ENCODE peak calls at places on chromosomes 6 and 20, in nine cellular contexts. One of them, this sample, is unnamed. For H3K36me3, the result is how much of the 10 kb centered on the place peaks cover.

GRCh38 chr6:3231213-3232016 is 4.0 kb upstream of the TUBB2B start:
- DNase-seq in brain microvascular endothelial cell: peak
- DNase-seq in A673: peak
- DNase-seq in psoas muscle: peak
- DNase-seq in stomach: peak
- DNase-seq in CD4-positive, alpha-beta memory T cell: no peak
- DNase-seq in Karpas-422: no peak
- DNase-seq in H7: peak
- DNase-seq in effector memory CD4-positive, alpha-beta T cell: no peak
- DNase-seq in this sample: peak

GRCh38 chr6:154301086-154301625 is 55.4 kb downstream of the IPCEF1 start:
- DNase-seq in brain microvascular endothelial cell: no peak
- DNase-seq in A673: no peak
- DNase-seq in psoas muscle: no peak
- DNase-seq in stomach: no peak
- DNase-seq in CD4-positive, alpha-beta memory T cell: no peak
- DNase-seq in Karpas-422: no peak
- DNase-seq in H7: no peak
- DNase-seq in effector memory CD4-positive, alpha-beta T cell: no peak
- DNase-seq in this sample: no peak

GRCh38 chr6:71194730-71195129 is 93.9 kb upstream of the OGFRL1 start:
- DNase-seq in brain microvascular endothelial cell: peak
- DNase-seq in A673: peak
- DNase-seq in psoas muscle: no peak
- DNase-seq in stomach: no peak
- DNase-seq in CD4-positive, alpha-beta memory T cell: no peak
- DNase-seq in Karpas-422: no peak
- DNase-seq in H7: no peak
- DNase-seq in effector memory CD4-positive, alpha-beta T cell: no peak
- DNase-seq in this sample: no peak

GRCh38 chr6:170152111-170152926 is 138.6 kb downstream of the DLL1 start:
- DNase-seq in brain microvascular endothelial cell: no peak
- DNase-seq in A673: no peak
- DNase-seq in psoas muscle: peak
- DNase-seq in stomach: peak
- DNase-seq in CD4-positive, alpha-beta memory T cell: no peak
- DNase-seq in Karpas-422: no peak
- DNase-seq in H7: no peak
- DNase-seq in effector memory CD4-positive, alpha-beta T cell: no peak
- DNase-seq in this sample: peak

GRCh38 chr6:157194643-157195042 is 128.7 kb downstream of the TMEM242 start:
- DNase-seq in brain microvascular endothelial cell: peak
- DNase-seq in A673: no peak
- DNase-seq in psoas muscle: no peak
- DNase-seq in stomach: no peak
- DNase-seq in CD4-positive, alpha-beta memory T cell: no peak
- DNase-seq in Karpas-422: no peak
- DNase-seq in H7: no peak
- DNase-seq in effector memory CD4-positive, alpha-beta T cell: no peak
- DNase-seq in this sample: no peak

GRCh38 chr6:142975272-142975805 is 30.4 kb upstream of the HIVEP2 start:
- DNase-seq in brain microvascular endothelial cell: no peak
- DNase-seq in A673: no peak
- DNase-seq in psoas muscle: no peak
- DNase-seq in stomach: no peak
- DNase-seq in CD4-positive, alpha-beta memory T cell: no peak
- DNase-seq in Karpas-422: no peak
- DNase-seq in H7: peak
- DNase-seq in effector memory CD4-positive, alpha-beta T cell: no peak
- DNase-seq in this sample: no peak

GRCh38 chr6:150134280-150134920 is 8.4 kb upstream of the PPP1R14C start:
- DNase-seq in brain microvascular endothelial cell: no peak
- DNase-seq in A673: no peak
- DNase-seq in psoas muscle: no peak
- DNase-seq in stomach: no peak
- DNase-seq in CD4-positive, alpha-beta memory T cell: no peak
- DNase-seq in Karpas-422: no peak
- DNase-seq in H7: no peak
- DNase-seq in effector memory CD4-positive, alpha-beta T cell: no peak
- DNase-seq in this sample: no peak

GRCh38 chr20:1934162-1934561 is 39.0 kb downstream of the SIRPA start:
- DNase-seq in brain microvascular endothelial cell: no peak
- DNase-seq in A673: no peak
- DNase-seq in psoas muscle: no peak
- DNase-seq in stomach: no peak
- DNase-seq in CD4-positive, alpha-beta memory T cell: no peak
- DNase-seq in Karpas-422: no peak
- DNase-seq in H7: no peak
- DNase-seq in effector memory CD4-positive, alpha-beta T cell: no peak
- DNase-seq in this sample: peak

GRCh38 chr20:37366749-37367148 is 20.8 kb downstream of the SRC start:
- DNase-seq in brain microvascular endothelial cell: no peak
- DNase-seq in A673: no peak
- DNase-seq in psoas muscle: no peak
- DNase-seq in stomach: no peak
- DNase-seq in CD4-positive, alpha-beta memory T cell: no peak
- DNase-seq in Karpas-422: no peak
- DNase-seq in H7: no peak
- DNase-seq in effector memory CD4-positive, alpha-beta T cell: no peak
- DNase-seq in this sample: no peak

GRCh38 chr6:44498436-44498835 is 110.9 kb downstream of the CDC5L start:
- DNase-seq in brain microvascular endothelial cell: no peak
- DNase-seq in A673: no peak
- DNase-seq in psoas muscle: no peak
- DNase-seq in stomach: no peak
- DNase-seq in CD4-positive, alpha-beta memory T cell: no peak
- DNase-seq in Karpas-422: no peak
- DNase-seq in H7: no peak
- DNase-seq in effector memory CD4-positive, alpha-beta T cell: no peak
- DNase-seq in this sample: no peak

GRCh38 chr6:2976571-2977085 is 5.3 kb upstream of the SERPINB6 start:
- DNase-seq in brain microvascular endothelial cell: peak
- DNase-seq in A673: no peak
- DNase-seq in psoas muscle: no peak
- DNase-seq in stomach: no peak
- DNase-seq in CD4-positive, alpha-beta memory T cell: no peak
- DNase-seq in Karpas-422: no peak
- DNase-seq in H7: no peak
- DNase-seq in effector memory CD4-positive, alpha-beta T cell: no peak
- DNase-seq in this sample: peak

GRCh38 chr6:53312355-53312754 is 36.4 kb downstream of the ELOVL5 start:
- DNase-seq in brain microvascular endothelial cell: no peak
- DNase-seq in A673: no peak
- DNase-seq in psoas muscle: no peak
- DNase-seq in stomach: no peak
- DNase-seq in CD4-positive, alpha-beta memory T cell: no peak
- DNase-seq in Karpas-422: no peak
- DNase-seq in H7: no peak
- DNase-seq in effector memory CD4-positive, alpha-beta T cell: no peak
- DNase-seq in this sample: no peak

GRCh38 chr6:72787521-72788031 is 165.7 kb downstream of the KCNQ5 start:
- DNase-seq in brain microvascular endothelial cell: peak
- DNase-seq in A673: peak
- DNase-seq in psoas muscle: peak
- DNase-seq in stomach: no peak
- DNase-seq in CD4-positive, alpha-beta memory T cell: no peak
- DNase-seq in Karpas-422: no peak
- DNase-seq in H7: peak
- DNase-seq in effector memory CD4-positive, alpha-beta T cell: no peak
- DNase-seq in this sample: peak

GRCh38 chr6:5736016-5736738 is 270.5 kb downstream of the NRN1 start:
- DNase-seq in brain microvascular endothelial cell: no peak
- DNase-seq in A673: no peak
- DNase-seq in psoas muscle: no peak
- DNase-seq in stomach: no peak
- DNase-seq in CD4-positive, alpha-beta memory T cell: no peak
- DNase-seq in Karpas-422: no peak
- DNase-seq in H7: no peak
- DNase-seq in effector memory CD4-positive, alpha-beta T cell: no peak
- DNase-seq in this sample: no peak
- H3K36me3 ChIP-seq in brain microvascular endothelial cell: under half
- H3K36me3 ChIP-seq in A673: under half
- H3K36me3 ChIP-seq in psoas muscle: under half
- H3K36me3 ChIP-seq in stomach: under half
- H3K36me3 ChIP-seq in CD4-positive, alpha-beta memory T cell: under half
- H3K36me3 ChIP-seq in Karpas-422: under half
- H3K36me3 ChIP-seq in H7: under half
- H3K36me3 ChIP-seq in effector memory CD4-positive, alpha-beta T cell: under half
- H3K36me3 ChIP-seq in this sample: under half

GRCh38 chr20:62332989-62333819 is 30.4 kb downstream of the ADRM1 start:
- DNase-seq in brain microvascular endothelial cell: no peak
- DNase-seq in A673: no peak
- DNase-seq in psoas muscle: peak
- DNase-seq in stomach: no peak
- DNase-seq in CD4-positive, alpha-beta memory T cell: no peak
- DNase-seq in Karpas-422: no peak
- DNase-seq in H7: no peak
- DNase-seq in effector memory CD4-positive, alpha-beta T cell: no peak
- DNase-seq in this sample: no peak
- H3K36me3 ChIP-seq in brain microvascular endothelial cell: half or more
- H3K36me3 ChIP-seq in A673: under half
- H3K36me3 ChIP-seq in psoas muscle: under half
- H3K36me3 ChIP-seq in stomach: half or more
- H3K36me3 ChIP-seq in CD4-positive, alpha-beta memory T cell: under half
- H3K36me3 ChIP-seq in Karpas-422: under half
- H3K36me3 ChIP-seq in H7: under half
- H3K36me3 ChIP-seq in effector memory CD4-positive, alpha-beta T cell: under half
- H3K36me3 ChIP-seq in this sample: under half

GRCh38 chr6:125269328-125269985 is 32.3 kb downstream of the HDDC2 start:
- DNase-seq in brain microvascular endothelial cell: no peak
- DNase-seq in A673: no peak
- DNase-seq in psoas muscle: no peak
- DNase-seq in stomach: no peak
- DNase-seq in CD4-positive, alpha-beta memory T cell: no peak
- DNase-seq in Karpas-422: no peak
- DNase-seq in H7: no peak
- DNase-seq in effector memory CD4-positive, alpha-beta T cell: no peak
- DNase-seq in this sample: no peak

GRCh38 chr6:125273965-125274364 is 27.8 kb downstream of the HDDC2 start:
- DNase-seq in brain microvascular endothelial cell: peak
- DNase-seq in A673: no peak
- DNase-seq in psoas muscle: no peak
- DNase-seq in stomach: peak
- DNase-seq in CD4-positive, alpha-beta memory T cell: no peak
- DNase-seq in Karpas-422: no peak
- DNase-seq in H7: no peak
- DNase-seq in effector memory CD4-positive, alpha-beta T cell: no peak
- DNase-seq in this sample: no peak

GRCh38 chr6:125273251-125273650 is 28.5 kb downstream of the HDDC2 start:
- DNase-seq in brain microvascular endothelial cell: no peak
- DNase-seq in A673: no peak
- DNase-seq in psoas muscle: no peak
- DNase-seq in stomach: no peak
- DNase-seq in CD4-positive, alpha-beta memory T cell: no peak
- DNase-seq in Karpas-422: no peak
- DNase-seq in H7: no peak
- DNase-seq in effector memory CD4-positive, alpha-beta T cell: no peak
- DNase-seq in this sample: no peak

GRCh38 chr6:125270380-125270779 is 31.4 kb downstream of the HDDC2 start:
- DNase-seq in brain microvascular endothelial cell: no peak
- DNase-seq in A673: no peak
- DNase-seq in psoas muscle: no peak
- DNase-seq in stomach: no peak
- DNase-seq in CD4-positive, alpha-beta memory T cell: no peak
- DNase-seq in Karpas-422: no peak
- DNase-seq in H7: no peak
- DNase-seq in effector memory CD4-positive, alpha-beta T cell: no peak
- DNase-seq in this sample: no peak

GRCh38 chr6:125271486-125272159 is 30.1 kb downstream of the HDDC2 start:
- DNase-seq in brain microvascular endothelial cell: no peak
- DNase-seq in A673: no peak
- DNase-seq in psoas muscle: no peak
- DNase-seq in stomach: no peak
- DNase-seq in CD4-positive, alpha-beta memory T cell: no peak
- DNase-seq in Karpas-422: no peak
- DNase-seq in H7: no peak
- DNase-seq in effector memory CD4-positive, alpha-beta T cell: no peak
- DNase-seq in this sample: no peak
- H3K36me3 ChIP-seq in brain microvascular endothelial cell: under half
- H3K36me3 ChIP-seq in A673: under half
- H3K36me3 ChIP-seq in psoas muscle: under half
- H3K36me3 ChIP-seq in stomach: under half
- H3K36me3 ChIP-seq in CD4-positive, alpha-beta memory T cell: under half
- H3K36me3 ChIP-seq in Karpas-422: under half
- H3K36me3 ChIP-seq in H7: under half
- H3K36me3 ChIP-seq in effector memory CD4-positive, alpha-beta T cell: under half
- H3K36me3 ChIP-seq in this sample: under half

GRCh38 chr20:3080939-3081388 is 3.6 kb downstream of the AVP start:
- DNase-seq in brain microvascular endothelial cell: no peak
- DNase-seq in A673: no peak
- DNase-seq in psoas muscle: peak
- DNase-seq in stomach: no peak
- DNase-seq in CD4-positive, alpha-beta memory T cell: no peak
- DNase-seq in Karpas-422: no peak
- DNase-seq in H7: no peak
- DNase-seq in effector memory CD4-positive, alpha-beta T cell: no peak
- DNase-seq in this sample: peak

GRCh38 chr20:3081641-3082040 is 2.9 kb downstream of the AVP start:
- DNase-seq in brain microvascular endothelial cell: no peak
- DNase-seq in A673: no peak
- DNase-seq in psoas muscle: no peak
- DNase-seq in stomach: no peak
- DNase-seq in CD4-positive, alpha-beta memory T cell: no peak
- DNase-seq in Karpas-422: no peak
- DNase-seq in H7: no peak
- DNase-seq in effector memory CD4-positive, alpha-beta T cell: no peak
- DNase-seq in this sample: peak

GRCh38 chr20:3084283-3084985 is at the start of gene AVP:
- DNase-seq in brain microvascular endothelial cell: no peak
- DNase-seq in A673: no peak
- DNase-seq in psoas muscle: no peak
- DNase-seq in stomach: no peak
- DNase-seq in CD4-positive, alpha-beta memory T cell: no peak
- DNase-seq in Karpas-422: no peak
- DNase-seq in H7: peak
- DNase-seq in effector memory CD4-positive, alpha-beta T cell: no peak
- DNase-seq in this sample: peak

GRCh38 chr20:3082955-3083952 is 1.3 kb downstream of the AVP start:
- DNase-seq in brain microvascular endothelial cell: no peak
- DNase-seq in A673: no peak
- DNase-seq in psoas muscle: no peak
- DNase-seq in stomach: no peak
- DNase-seq in CD4-positive, alpha-beta memory T cell: no peak
- DNase-seq in Karpas-422: no peak
- DNase-seq in H7: peak
- DNase-seq in effector memory CD4-positive, alpha-beta T cell: no peak
- DNase-seq in this sample: peak

DNA sequence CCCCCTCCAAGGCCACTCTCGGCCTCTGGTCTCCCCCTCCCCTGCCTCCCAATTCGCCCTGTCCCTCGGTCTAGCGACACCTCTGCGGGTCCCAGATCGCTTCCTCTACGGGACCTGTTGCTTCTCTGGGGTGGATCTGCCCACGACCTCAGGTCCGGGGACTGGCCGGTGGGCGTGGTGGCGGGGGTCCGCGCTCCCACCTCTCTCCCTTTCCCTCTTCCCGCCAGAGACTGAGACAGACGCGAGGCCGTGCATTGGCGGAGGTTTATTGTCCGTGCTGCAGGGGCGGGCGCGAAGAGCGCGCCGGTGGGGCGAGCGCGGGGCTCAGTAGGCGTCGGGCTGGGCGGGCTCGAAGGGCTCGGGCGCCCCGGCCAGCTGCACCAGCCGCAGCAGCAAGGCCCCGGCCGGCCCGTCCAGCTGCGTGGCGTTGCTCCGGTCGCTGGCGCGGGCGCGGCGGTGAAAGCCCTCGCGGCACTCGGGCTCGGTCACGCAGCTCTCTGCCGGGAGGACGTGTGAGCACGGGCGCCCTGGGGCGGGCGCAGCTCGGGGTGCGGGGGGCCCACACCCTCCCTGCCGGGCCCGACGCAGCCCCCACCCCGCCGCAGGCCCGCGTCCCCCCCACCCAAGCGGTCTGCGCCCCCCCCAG is 2.1 kb downstream of the AVP start:
- DNase-seq in brain microvascular endothelial cell: no peak
- DNase-seq in A673: no peak
- DNase-seq in psoas muscle: no peak
- DNase-seq in stomach: no peak
- DNase-seq in CD4-positive, alpha-beta memory T cell: no peak
- DNase-seq in Karpas-422: no peak
- DNase-seq in H7: peak
- DNase-seq in effector memory CD4-positive, alpha-beta T cell: no peak
- DNase-seq in this sample: peak
- H3K36me3 ChIP-seq in brain microvascular endothelial cell: under half
- H3K36me3 ChIP-seq in A673: under half
- H3K36me3 ChIP-seq in psoas muscle: under half
- H3K36me3 ChIP-seq in stomach: under half
- H3K36me3 ChIP-seq in CD4-positive, alpha-beta memory T cell: under half
- H3K36me3 ChIP-seq in Karpas-422: under half
- H3K36me3 ChIP-seq in H7: under half
- H3K36me3 ChIP-seq in effector memory CD4-positive, alpha-beta T cell: under half
- H3K36me3 ChIP-seq in this sample: under half